ENCODE peak calls at places on chromosomes 11 and 22, in five cellular contexts. I, Y, H, U and C are unnamed samples.

GRCh38 chr11:66880484-66881211 is 23.8 kb downstream of the LRFN4 start:
- DNase-seq in I (no peak), Y (no peak), H (no peak), U (no peak), C (peak)

GRCh38 chr11:17574799-17575144 is 27.7 kb downstream of the OTOG start:
- DNase-seq in I (no peak), Y (no peak), H (no peak), U (no peak), C (no peak)

GRCh38 chr11:131858495-131858894 is 488.1 kb downstream of the NTM start:
- DNase-seq in I (no peak), Y (no peak), H (no peak), U (no peak), C (no peak)

GRCh38 chr11:132311703-132312102 is 941.3 kb downstream of the NTM start:
- DNase-seq in I (no peak), Y (no peak), H (no peak), U (no peak), C (no peak)

GRCh38 chr11:102109896-102110760 is at the start of gene YAP1:
- DNase-seq in I (peak), Y (no peak), H (peak), U (peak), C (peak)

GRCh38 chr11:127000991-127001390 is 421 bp upstream of the KIRREL3 start:
- DNase-seq in I (no peak), Y (no peak), H (no peak), U (no peak), C (no peak)

GRCh38 chr11:74932797-74933196 is 16.1 kb downstream of the XRRA1 start:
- DNase-seq in I (no peak), Y (no peak), H (no peak), U (peak), C (no peak)

GRCh38 chr11:125314264-125315087 is 149.9 kb downstream of the PKNOX2 start:
- DNase-seq in I (no peak), Y (no peak), H (no peak), U (no peak), C (peak)

GRCh38 chr11:63687845-63688244 is 6.5 kb downstream of the RTN3 start:
- DNase-seq in I (no peak), Y (no peak), H (no peak), U (no peak), C (no peak)

GRCh38 chr11:14544611-14545010 is 24.4 kb upstream of the PSMA1 start:
- DNase-seq in I (no peak), Y (peak), H (no peak), U (no peak), C (no peak)

GRCh38 chr11:91124363-91124762 is 901.5 kb upstream of the CHORDC1 start:
- DNase-seq in I (no peak), Y (no peak), H (no peak), U (no peak), C (no peak)

GRCh38 chr22:40400173-40400572 is 29.8 kb downstream of the SGSM3 start:
- DNase-seq in I (no peak), Y (peak), H (no peak), U (no peak), C (no peak)

GRCh38 chr11:102267602-102268001 is 49.7 kb upstream of the BIRC3 start:
- DNase-seq in I (no peak), Y (no peak), H (no peak), U (peak), C (no peak)

GRCh38 chr11:117421041-117421440 is 93.4 kb downstream of the CEP164 start:
- DNase-seq in I (no peak), Y (no peak), H (no peak), U (no peak), C (no peak)

GRCh38 chr22:21451545-21452520 is 15.4 kb upstream of the TMEM191C start:
- DNase-seq in I (no peak), Y (no peak), H (no peak), U (no peak), C (no peak)

GRCh38 chr11:71446942-71447688 is 1.1 kb downstream of the DHCR7 start:
- DNase-seq in I (no peak), Y (no peak), H (peak), U (peak), C (no peak)

GRCh38 chr22:23767673-23768548 is at the start of gene CHCHD10:
- DNase-seq in I (peak), Y (no peak), H (peak), U (peak), C (peak)

GRCh38 chr22:27397948-27398330 is 403.6 kb downstream of the MN1 start:
- DNase-seq in I (no peak), Y (no peak), H (no peak), U (no peak), C (no peak)

GRCh38 chr11:127339376-127339775 is 338.8 kb upstream of the KIRREL3 start:
- DNase-seq in I (no peak), Y (no peak), H (no peak), U (no peak), C (no peak)

GRCh38 chr22:20748820-20749428 is 25.0 kb upstream of the SERPIND1 start:
- DNase-seq in I (no peak), Y (peak), H (no peak), U (peak), C (no peak)

GRCh38 chr11:85406316-85406715 is 220.8 kb downstream of the DLG2 start:
- DNase-seq in I (no peak), Y (no peak), H (no peak), U (no peak), C (no peak)

GRCh38 chr11:10908215-10908990 is 50.5 kb upstream of the ZBED5 start:
- DNase-seq in I (no peak), Y (no peak), H (no peak), U (no peak), C (peak)

GRCh38 chr22:36829370-36830002 is 12.7 kb upstream of the PVALB start:
- DNase-seq in I (no peak), Y (no peak), H (no peak), U (no peak), C (no peak)

GRCh38 chr11:17917556-17917955 is 95.3 kb downstream of the SERGEF start:
- DNase-seq in I (no peak), Y (no peak), H (no peak), U (no peak), C (peak)

DNA sequence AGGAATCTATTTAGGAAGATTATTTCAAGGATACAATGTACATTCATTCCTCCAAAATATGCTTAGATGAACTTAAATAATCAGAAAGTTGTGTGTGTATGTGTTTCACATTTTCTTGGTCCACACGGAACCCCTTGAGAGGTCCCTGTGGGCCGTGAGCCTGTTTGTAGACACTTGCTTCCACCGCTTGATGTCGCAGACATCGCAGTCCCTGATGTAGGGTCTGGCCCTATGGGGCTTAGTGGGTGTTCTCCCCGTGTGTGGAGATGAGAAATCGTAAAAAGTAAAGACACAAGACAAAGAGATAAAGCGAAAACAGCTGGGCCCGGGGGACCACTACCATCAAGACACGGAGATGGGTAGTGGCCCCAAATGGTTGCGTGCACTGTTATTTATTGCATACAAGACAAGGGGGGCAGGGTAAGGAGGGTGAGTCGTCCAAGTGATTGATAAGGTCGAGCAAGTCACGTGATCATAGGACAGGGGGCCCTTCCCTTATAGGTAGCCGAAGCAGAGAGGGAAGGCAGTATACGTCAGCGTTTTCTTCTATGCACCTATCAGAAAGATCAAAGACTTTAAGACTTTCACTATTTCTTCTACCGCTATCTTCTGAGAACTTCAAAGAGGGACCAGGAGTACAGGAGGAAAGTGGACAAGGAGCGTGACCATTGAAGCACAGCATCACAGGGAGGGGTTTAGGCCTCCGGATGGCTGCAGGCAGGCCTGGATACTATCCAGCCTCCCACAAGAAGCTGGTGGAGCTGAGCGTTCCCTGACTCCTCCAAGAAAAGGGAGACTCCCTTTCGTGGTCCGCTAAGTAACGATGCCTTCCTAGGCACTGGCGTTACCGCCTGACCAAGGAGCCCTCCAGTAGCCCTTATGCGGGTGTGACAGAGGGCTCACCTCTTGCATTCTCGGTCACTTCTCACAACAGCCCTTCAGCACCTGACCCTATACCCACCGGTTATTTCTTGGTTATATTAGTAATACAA is 1.2 kb upstream of the APOBEC3C start:
- DNase-seq in I (no peak), Y (no peak), H (no peak), U (no peak), C (no peak)
- H3K4me2 ChIP-seq in I (no peak), Y (no peak), H (no peak), U (no peak), C (no peak)

DNA sequence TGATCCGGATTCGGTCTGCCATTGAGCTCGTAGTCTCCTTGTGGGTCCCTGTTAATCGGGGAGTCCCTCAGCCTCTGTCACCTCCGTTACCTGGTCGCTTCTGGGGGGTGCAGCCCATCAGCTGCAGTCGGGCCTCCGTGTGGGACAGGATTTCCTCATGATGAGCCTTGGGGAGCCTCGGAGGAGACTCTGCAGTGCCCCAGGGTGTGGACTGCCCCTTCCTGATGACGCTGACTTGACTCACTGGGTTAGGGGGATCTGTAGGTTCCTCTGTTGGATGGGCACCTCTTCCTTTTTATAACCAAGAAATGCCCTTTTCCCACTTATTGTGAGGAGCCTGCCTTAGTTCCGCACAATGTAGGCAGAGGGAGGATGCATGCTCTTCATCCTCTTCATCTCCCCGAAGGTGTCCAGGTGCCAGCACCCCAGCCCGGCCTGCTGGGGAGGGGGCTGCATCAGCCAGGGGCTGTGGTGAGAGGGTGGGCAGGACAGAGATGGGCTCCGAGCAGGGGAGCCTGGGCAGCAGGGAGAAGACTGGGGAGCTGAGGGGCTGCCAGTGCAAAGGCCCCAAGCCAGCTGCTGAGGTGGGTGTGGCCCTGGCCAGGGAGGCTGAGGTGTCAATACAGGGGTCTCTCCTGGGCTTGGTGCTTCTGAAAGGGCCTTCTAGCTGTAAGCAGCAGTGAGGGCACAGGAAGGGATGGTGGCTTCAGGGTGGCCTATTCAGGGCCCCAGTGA is 13.5 kb upstream of the TTLL8 start:
- DNase-seq in I (no peak), Y (no peak), H (no peak), U (no peak), C (no peak)
- TF ChIP-seq POLR2AphosphoS5 in I (no peak), Y (no peak), H (no peak), U (no peak), C (no peak)

GRCh38 chr11:115528217-115528616 is 24.0 kb upstream of the CADM1 start:
- DNase-seq in I (no peak), Y (no peak), H (no peak), U (no peak), C (peak)

GRCh38 chr11:115525600-115526006 is 21.4 kb upstream of the CADM1 start:
- DNase-seq in I (no peak), Y (no peak), H (peak), U (no peak), C (no peak)

GRCh38 chr11:115535781-115536180 is 31.6 kb upstream of the CADM1 start:
- DNase-seq in I (no peak), Y (no peak), H (no peak), U (no peak), C (no peak)

GRCh38 chr11:115527534-115528125 is 23.4 kb upstream of the CADM1 start:
- DNase-seq in I (no peak), Y (no peak), H (no peak), U (no peak), C (peak)

DNA sequence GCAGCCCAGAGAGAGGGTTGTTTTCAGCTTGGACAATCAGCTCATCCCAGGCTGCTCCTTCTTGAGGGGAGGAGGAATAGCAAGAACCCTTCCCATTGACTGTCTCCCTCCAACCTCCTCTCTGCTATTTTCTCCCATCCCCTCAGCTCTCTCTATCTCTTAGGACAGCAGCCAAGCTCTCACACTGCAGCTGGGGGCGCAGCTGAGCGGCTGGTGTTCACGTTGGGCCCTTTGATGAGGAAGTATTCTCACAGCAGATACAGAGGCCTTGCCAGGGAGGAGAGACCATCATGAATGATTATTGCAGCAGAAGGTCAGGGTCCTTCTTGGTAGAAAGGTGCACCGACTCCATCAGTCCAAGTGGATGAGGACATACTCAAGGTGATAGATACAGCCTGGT is 26.5 kb upstream of the CADM1 start:
- DNase-seq in I (no peak), Y (no peak), H (no peak), U (no peak), C (peak)
- H3K4me2 ChIP-seq in I (no peak), Y (no peak), H (no peak), U (no peak), C (no peak)

GRCh38 chr11:60933416-60933815 is 9.2 kb downstream of the TMEM132A start:
- DNase-seq in I (no peak), Y (no peak), H (no peak), U (no peak), C (no peak)

GRCh38 chr11:60936467-60937143 is 12.3 kb downstream of the TMEM132A start:
- DNase-seq in I (no peak), Y (no peak), H (no peak), U (no peak), C (no peak)

GRCh38 chr11:60934091-60934789 is 10.0 kb downstream of the TMEM132A start:
- DNase-seq in I (no peak), Y (no peak), H (no peak), U (no peak), C (no peak)

GRCh38 chr11:60935676-60936442 is 11.6 kb downstream of the TMEM132A start:
- DNase-seq in I (no peak), Y (no peak), H (no peak), U (no peak), C (no peak)

DNA sequence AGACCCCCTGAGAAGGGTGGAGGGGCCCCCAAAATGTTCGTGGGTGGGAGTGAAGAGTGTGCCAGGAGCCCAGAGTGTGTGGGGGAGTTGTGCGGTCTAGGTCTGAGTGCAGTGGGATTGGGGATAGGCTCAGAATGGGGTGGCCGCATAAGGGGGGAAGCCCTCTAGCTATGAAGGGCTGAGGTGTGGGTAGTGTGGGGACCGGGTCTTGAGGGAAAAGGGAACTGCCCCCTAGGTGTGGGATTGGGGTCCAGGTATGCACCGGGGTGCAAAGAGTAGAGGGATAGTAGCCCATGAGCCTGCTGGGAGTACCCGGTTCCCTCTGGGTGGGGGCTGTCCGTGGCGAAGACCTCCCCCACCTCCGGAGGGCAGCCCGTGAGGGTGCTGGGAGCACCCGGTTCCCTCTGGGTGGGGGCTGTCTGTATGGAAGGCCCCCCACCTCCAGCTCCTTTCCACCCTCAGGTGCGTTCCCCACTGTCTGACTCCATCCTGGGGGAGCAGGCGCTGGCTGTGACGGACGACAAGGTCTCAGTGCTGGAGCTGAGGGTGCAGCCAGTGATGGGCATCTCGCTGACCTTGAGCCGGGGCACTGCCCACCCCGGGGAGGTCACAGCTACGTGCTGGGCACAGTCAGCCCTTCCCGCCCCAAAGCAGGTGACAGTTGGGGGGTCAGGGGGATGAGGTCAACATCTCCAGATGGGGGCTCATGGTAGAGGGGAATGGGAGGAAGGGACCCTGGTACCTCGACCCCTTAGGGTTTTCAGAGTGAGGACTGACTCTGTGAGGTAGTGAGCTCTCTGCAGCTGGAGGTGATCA is 10.7 kb downstream of the TMEM132A start:
- DNase-seq in I (no peak), Y (no peak), H (no peak), U (no peak), C (no peak)
- TF ChIP-seq POLR2AphosphoS5 in I (no peak), Y (peak), H (no peak), U (no peak), C (no peak)

DNA sequence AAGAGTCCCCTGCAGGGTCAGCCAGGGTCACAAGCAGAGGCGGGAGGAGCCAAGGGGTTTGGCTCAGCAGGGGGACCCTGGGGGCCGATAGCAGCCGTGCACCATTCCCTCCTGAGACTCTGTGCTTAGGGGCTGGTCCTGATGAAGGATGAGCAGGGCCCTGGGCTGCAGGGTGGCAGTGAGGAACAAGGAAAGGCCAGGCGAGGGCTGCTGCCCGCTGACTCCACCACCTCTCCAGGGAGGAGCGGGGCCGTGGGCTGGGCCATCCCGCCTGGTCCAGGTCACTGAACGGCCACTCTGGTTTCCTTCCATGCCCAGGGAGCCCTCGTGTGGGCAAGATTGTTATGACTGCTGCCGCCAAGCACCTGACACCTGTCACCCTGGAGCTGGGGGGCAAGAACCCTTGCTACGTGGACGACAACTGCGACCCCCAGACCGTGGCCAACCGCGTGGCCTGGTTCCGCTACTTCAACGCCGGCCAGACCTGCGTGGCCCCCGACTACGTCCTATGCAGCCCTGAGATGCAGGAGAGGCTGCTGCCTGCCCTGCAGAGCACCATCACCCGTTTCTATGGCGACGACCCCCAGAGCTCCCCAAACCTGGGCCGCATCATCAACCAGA is 9.2 kb upstream of the NDUFS8 start:
- DNase-seq in I (no peak), Y (no peak), H (no peak), U (no peak), C (peak)
- H3K4me2 ChIP-seq in I (peak), Y (no peak), H (peak), U (no peak), C (no peak)

DNA sequence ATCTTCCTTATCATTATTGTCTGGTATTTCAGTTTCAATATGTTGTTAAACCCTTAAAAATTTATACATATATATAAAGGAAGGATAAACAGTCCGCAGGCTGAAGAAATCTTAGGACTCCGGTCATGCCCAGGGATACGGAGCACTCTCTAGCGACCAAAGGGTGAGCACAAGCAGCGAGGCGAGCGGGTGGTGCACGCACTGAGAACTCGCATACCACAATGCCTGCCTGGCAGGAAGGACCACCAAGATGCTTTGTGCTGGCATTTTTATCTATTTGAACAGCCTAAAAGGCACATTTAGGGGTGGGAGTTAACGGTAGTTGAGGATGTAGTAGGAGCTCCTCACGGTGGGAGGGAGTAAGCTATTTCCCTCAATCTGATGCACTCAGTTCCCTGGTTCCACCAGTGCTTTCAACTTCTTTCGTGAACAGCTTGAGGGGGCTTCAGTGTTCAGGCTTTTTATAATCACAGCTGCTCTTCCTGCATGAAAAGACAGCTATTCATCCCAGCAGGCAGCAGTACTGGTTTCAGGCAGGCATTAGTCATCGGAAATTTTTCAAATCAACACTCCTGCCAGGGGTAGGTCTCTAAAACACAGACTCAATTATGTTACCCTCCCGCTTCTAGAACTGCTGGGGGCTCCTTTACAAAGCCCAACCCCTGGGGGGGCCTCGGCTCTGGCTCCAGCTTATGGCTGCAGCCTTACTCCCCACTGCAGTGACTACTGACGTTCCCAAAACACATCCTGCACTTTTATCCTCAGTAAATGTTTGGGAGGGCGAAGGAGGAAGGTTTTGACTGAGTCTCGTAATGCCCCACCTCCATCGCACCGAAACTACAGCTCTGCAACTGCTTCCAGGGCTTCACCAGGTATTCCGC is 6.0 kb downstream of the POLDIP3 start:
- DNase-seq in I (no peak), Y (no peak), H (no peak), U (peak), C (no peak)
- TF ChIP-seq POLR2AphosphoS5 in I (no peak), Y (no peak), H (no peak), U (no peak), C (no peak)